ENCODE peak calls at places on chromosomes 2 and 18, in ten cellular contexts. T, G, P, H, Z, Y, M, U, F and X are unnamed samples.

GRCh38 chr2:215950009-215950408 is 63.3 kb downstream of the MREG start:
- DNase-seq in Z (peak; percentile 70), Y (peak; percentile 75), M (peak; percentile 22), G (no peak), U (peak; percentile 32), F (no peak), T (no peak), H (no peak), P (no peak), X (no peak)

GRCh38 chr18:48334845-48335244 is 74.3 kb downstream of the ZBTB7C start:
- DNase-seq in Y (no peak), T (no peak), U (no peak), F (no peak), H (no peak), G (no peak), P (no peak), Z (no peak), M (no peak), X (no peak)

GRCh38 chr2:192465145-192465544 is 270.4 kb upstream of the TMEFF2 start:
- DNase-seq in Z (no peak), G (no peak), T (no peak), U (no peak), P (no peak), M (no peak), F (no peak), Y (no peak), H (no peak), X (no peak)

GRCh38 chr2:43798300-43798699 is 24.5 kb downstream of the DYNC2LI1 start:
- DNase-seq in Y (peak; percentile 18), Z (no peak), T (no peak), F (no peak), G (no peak), P (no peak), U (no peak), M (no peak), H (no peak), X (no peak)

GRCh38 chr18:2087877-2088673 is 483.2 kb downstream of the METTL4 start:
- DNase-seq in T (no peak), F (no peak), M (no peak), H (no peak), Z (no peak), P (no peak), U (no peak), G (no peak), Y (peak; percentile 77), X (no peak)

GRCh38 chr2:238967031-238967977 is 119.4 kb downstream of the TWIST2 start:
- DNase-seq in H (no peak), Y (no peak), P (no peak), M (no peak), Z (no peak), T (no peak), G (no peak), F (no peak), U (no peak), X (no peak)

GRCh38 chr2:111908578-111908977 is 10.2 kb downstream of the MERTK start:
- DNase-seq in F (no peak), G (no peak), M (no peak), Y (no peak), T (no peak), P (no peak), H (no peak), Z (no peak), U (no peak), X (no peak)

GRCh38 chr2:117786520-117786919 is 28.0 kb upstream of the DDX18 start:
- DNase-seq in Y (peak; percentile 5), H (no peak), Z (no peak), G (no peak), T (no peak), U (no peak), P (no peak), F (no peak), M (no peak), X (no peak)

GRCh38 chr2:183207110-183207509 is 82.9 kb downstream of the NUP35 start:
- DNase-seq in T (no peak), M (no peak), P (no peak), F (no peak), Z (peak; percentile 73), H (no peak), U (peak; percentile 83), G (no peak), Y (peak; percentile 41), X (no peak)

GRCh38 chr18:77205769-77206168 is 43.9 kb upstream of the GALR1 start:
- DNase-seq in T (no peak), P (no peak), H (no peak), F (no peak), G (no peak), M (no peak), U (no peak), Z (no peak), Y (no peak), X (no peak)

GRCh38 chr2:7428444-7429204 is 511.4 kb downstream of the RNF144A start:
- DNase-seq in Y (no peak), M (no peak), F (no peak), P (no peak), Z (no peak), H (no peak), U (no peak), G (no peak), T (no peak), X (no peak)

GRCh38 chr2:129888896-129889295 is 90.6 kb upstream of the RAB6C start:
- DNase-seq in G (no peak), H (no peak), U (no peak), M (no peak), Y (no peak), Z (no peak), P (no peak), T (no peak), F (no peak), X (no peak)

GRCh38 chr2:219997341-219997851 is 370.0 kb downstream of the SLC4A3 start:
- DNase-seq in T (no peak), U (no peak), Y (peak; percentile 52), P (peak; percentile 84), Z (peak; percentile 55), G (no peak), M (no peak), F (no peak), H (peak; percentile 36), X (peak; percentile 86)

GRCh38 chr2:94947097-94948016 is 76.1 kb downstream of the TEKT4 start:
- DNase-seq in Z (no peak), F (no peak), U (no peak), T (no peak), Y (no peak), M (no peak), G (no peak), P (no peak), H (no peak), X (no peak)

GRCh38 chr2:98702127-98702802 is 28.7 kb downstream of the MGAT4A start:
- DNase-seq in G (no peak), F (no peak), U (no peak), P (no peak), Z (no peak), H (peak; percentile 11), M (no peak), T (no peak), Y (no peak), X (peak; percentile 16)

GRCh38 chr2:173079968-173080860 is 4.6 kb downstream of the MAP3K20 start:
- DNase-seq in Z (peak; percentile 92), H (no peak), P (no peak), F (no peak), G (peak; percentile 93), U (peak; percentile 85), M (no peak), T (peak; percentile 93), Y (peak; percentile 97), X (no peak)

GRCh38 chr2:189819297-189819704 is 35.1 kb downstream of the PMS1 start:
- DNase-seq in G (no peak), P (no peak), Z (peak; percentile 56), F (no peak), Y (peak; percentile 86), M (no peak), T (peak; percentile 60), H (no peak), U (peak; percentile 12), X (no peak)

DNA sequence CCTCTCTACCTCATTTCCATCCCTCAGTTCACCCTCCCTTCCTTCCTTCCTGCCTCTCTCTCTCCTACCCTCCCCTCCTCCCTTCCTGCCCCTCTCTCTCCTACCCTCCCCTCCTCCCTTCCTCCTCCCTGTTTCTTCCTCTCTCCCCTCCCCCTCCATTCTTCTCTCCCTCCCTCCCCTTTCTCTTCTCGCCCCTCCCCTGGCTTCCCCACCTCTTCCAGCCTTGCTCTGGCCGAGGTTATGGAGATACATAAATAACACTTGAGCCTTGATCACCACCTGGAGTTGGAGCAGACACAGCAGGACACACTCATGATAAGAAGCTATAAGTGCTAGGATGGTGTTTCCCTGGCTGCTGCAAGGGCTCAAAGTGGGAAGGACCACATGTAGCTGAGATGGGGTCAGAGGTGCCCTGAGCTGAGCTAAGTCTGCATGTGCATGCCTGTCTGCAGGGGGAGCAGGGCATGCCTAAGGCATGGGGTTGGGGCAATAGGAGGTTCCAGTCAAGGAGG is 326.1 kb upstream of the HS6ST1 start:
- DNase-seq in T (no peak), P (no peak), Z (no peak), F (peak; percentile 38), Y (no peak), G (no peak), H (peak; percentile 6), M (no peak), U (no peak), X (peak; percentile 9)
- TF ChIP-seq CTCF in T (no peak), P (no peak), Z (peak; percentile 14), F (no peak), Y (no peak), G (no peak), H (no peak), M (no peak), U (peak; percentile 20), X (no peak)

DNA sequence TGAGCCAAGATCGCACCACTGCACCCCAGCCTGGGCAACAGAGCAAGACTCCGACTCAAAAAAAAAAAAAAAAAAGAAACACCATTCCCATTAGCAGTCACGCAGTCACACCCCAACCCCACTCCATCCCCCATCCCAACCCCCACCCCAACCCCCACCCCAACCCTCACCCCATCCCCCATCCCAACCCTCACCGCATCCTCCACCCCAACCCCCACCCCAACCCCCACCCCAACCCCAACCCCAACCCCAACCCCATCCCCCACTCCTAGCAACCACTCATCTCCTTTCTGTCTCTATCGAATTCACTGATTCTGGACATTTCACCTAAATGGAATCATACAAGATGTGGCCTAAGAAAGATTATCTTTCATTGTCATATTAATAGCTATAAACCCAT is 25.9 kb upstream of the ATP9B start:
- DNase-seq in Y (no peak), M (no peak), H (no peak), T (no peak), P (no peak), U (no peak), G (no peak), Z (no peak), F (no peak), X (no peak)
- TF ChIP-seq CTCF in Y (no peak), M (no peak), H (no peak), T (no peak), P (no peak), U (no peak), G (no peak), Z (no peak), F (no peak), X (no peak)

GRCh38 chr2:221241072-221241471 is 331.0 kb downstream of the EPHA4 start:
- DNase-seq in M (no peak), Y (no peak), P (no peak), G (no peak), F (no peak), U (no peak), Z (no peak), H (no peak), T (no peak), X (no peak)
- TF ChIP-seq CTCF in M (no peak), Y (no peak), P (no peak), G (no peak), F (no peak), U (no peak), Z (no peak), H (no peak), T (no peak), X (no peak)

GRCh38 chr2:15939556-15939853 is 845 bp upstream of the MYCN start:
- DNase-seq in T (no peak), M (no peak), F (peak; percentile 84), G (no peak), H (no peak), U (no peak), P (peak; percentile 78), Z (no peak), Y (no peak), X (peak; percentile 86)
- TF ChIP-seq CTCF in T (no peak), M (peak; percentile 80), F (peak; percentile 76), G (no peak), H (no peak), U (no peak), P (no peak), Z (peak; percentile 65), Y (peak; percentile 50), X (peak; percentile 64)